ENCODE peak calls at places on chromosome 21, in six cellular contexts. I, W, Z, S, L and K are unnamed samples.

GRCh38 chr21:45996311-45997204 is 15.0 kb downstream of the COL6A1 start:
- DNase-seq in I (no peak), W (no peak), Z (no peak), S (no peak), L (no peak), K (no peak)

GRCh38 chr21:36999131-36999898 is 7.2 kb upstream of the RIPPLY3 start:
- DNase-seq in I (no peak), W (no peak), Z (no peak), S (no peak), L (no peak), K (no peak)

GRCh38 chr21:39121600-39122355 is 61.5 kb downstream of the PSMG1 start:
- DNase-seq in I (no peak), W (no peak), Z (no peak), S (no peak), L (no peak), K (peak)

GRCh38 chr21:33230518-33231324 is 983 bp downstream of the IFNAR2 start:
- DNase-seq in I (peak), W (peak), Z (peak), S (no peak), L (no peak), K (peak)

GRCh38 chr21:40445349-40445921 is 401.5 kb downstream of the DSCAM start:
- DNase-seq in I (no peak), W (no peak), Z (no peak), S (no peak), L (no peak), K (no peak)

GRCh38 chr21:42236693-42237092 is 17.8 kb downstream of the ABCG1 start:
- DNase-seq in I (no peak), W (no peak), Z (no peak), S (no peak), L (no peak), K (no peak)

GRCh38 chr21:46431884-46432488 is 26.7 kb upstream of the DIP2A start:
- DNase-seq in I (no peak), W (no peak), Z (peak), S (no peak), L (no peak), K (no peak)

GRCh38 chr21:34983680-34984086 is 65.4 kb downstream of the RUNX1 start:
- DNase-seq in I (no peak), W (no peak), Z (no peak), S (no peak), L (peak), K (peak)

GRCh38 chr21:46294647-46295176 is 8.6 kb downstream of the YBEY start:
- DNase-seq in I (no peak), W (no peak), Z (no peak), S (no peak), L (no peak), K (peak)

GRCh38 chr21:41370840-41371697 is 9.2 kb downstream of the MX2 start:
- DNase-seq in I (no peak), W (no peak), Z (no peak), S (no peak), L (no peak), K (peak)

GRCh38 chr21:45277101-45278045 is 10.3 kb downstream of the POFUT2 start:
- DNase-seq in I (no peak), W (no peak), Z (no peak), S (no peak), L (no peak), K (no peak)

GRCh38 chr21:38669186-38669585 is 136.5 kb upstream of the ETS2 start:
- DNase-seq in I (peak), W (no peak), Z (no peak), S (no peak), L (no peak), K (peak)

GRCh38 chr21:33101300-33102005 is 31.5 kb downstream of the OLIG1 start:
- DNase-seq in I (no peak), W (no peak), Z (no peak), S (no peak), L (no peak), K (no peak)

GRCh38 chr21:29271927-29272333 is 26.8 kb upstream of the BACH1 start:
- DNase-seq in I (peak), W (no peak), Z (no peak), S (no peak), L (no peak), K (no peak)

GRCh38 chr21:23131177-23131576 is 2133.0 kb downstream of the NCAM2 start:
- DNase-seq in I (no peak), W (no peak), Z (no peak), S (no peak), L (no peak), K (no peak)

GRCh38 chr21:45935628-45936027 is 45.9 kb upstream of the COL6A1 start:
- DNase-seq in I (no peak), W (no peak), Z (no peak), S (no peak), L (no peak), K (peak)

GRCh38 chr21:35467536-35467935 is 418.4 kb upstream of the RUNX1 start:
- DNase-seq in I (no peak), W (no peak), Z (no peak), S (no peak), L (no peak), K (no peak)

GRCh38 chr21:44836666-44837471 is 19.0 kb upstream of the SUMO3 start:
- DNase-seq in I (peak), W (no peak), Z (no peak), S (no peak), L (no peak), K (peak)

GRCh38 chr21:45867671-45868081 is 113.9 kb upstream of the COL6A1 start:
- DNase-seq in I (no peak), W (no peak), Z (no peak), S (no peak), L (no peak), K (no peak)

GRCh38 chr21:45029298-45029967 is 44.9 kb upstream of the ADARB1 start:
- DNase-seq in I (peak), W (no peak), Z (no peak), S (no peak), L (no peak), K (no peak)

GRCh38 chr21:39022035-39022900 is 161.0 kb downstream of the PSMG1 start:
- DNase-seq in I (peak), W (no peak), Z (no peak), S (no peak), L (no peak), K (no peak)

GRCh38 chr21:17818158-17819113 is 720 bp downstream of the C21orf91 start:
- DNase-seq in I (peak), W (no peak), Z (peak), S (no peak), L (no peak), K (peak)

GRCh38 chr21:42509239-42509638 is 4.4 kb upstream of the SLC37A1 start:
- DNase-seq in I (no peak), W (no peak), Z (no peak), S (no peak), L (no peak), K (no peak)